ENCODE peak calls at places on chromosomes 2 and 18, in five cellular contexts. X is OCI-LY7, H is iris pigment epithelial cell, F is fibroblast of mammary gland, K is GM23338. E is an unnamed sample.

GRCh38 chr2:222301296-222301997 is 2.6 kb upstream of the PAX3 start:
- DNase-seq in H (no peak), X (no peak), K (peak), F (no peak), E (no peak)

GRCh38 chr2:187942876-187943275 is 348.8 kb upstream of the GULP1 start:
- DNase-seq in X (no peak), K (no peak), F (peak), H (no peak), E (no peak)

GRCh38 chr2:205906419-205906818 is 179.6 kb downstream of the INO80D start:
- DNase-seq in H (no peak), X (no peak), K (no peak), F (no peak), E (no peak)

GRCh38 chr2:44515416-44515815 is 153.7 kb downstream of the CAMKMT start:
- DNase-seq in X (no peak), H (peak), K (no peak), F (peak), E (no peak)

GRCh38 chr2:2727876-2728511 is 396.9 kb upstream of the MYT1L start:
- DNase-seq in X (no peak), H (no peak), K (no peak), F (no peak), E (no peak)

GRCh38 chr2:30448308-30448707 is 1.3 kb downstream of the LCLAT1 start:
- DNase-seq in F (no peak), H (no peak), K (no peak), X (no peak), E (no peak)

GRCh38 chr2:213150315-213150951 is 979 bp downstream of the IKZF2 start:
- DNase-seq in K (peak), F (peak), X (peak), H (peak), E (peak)

GRCh38 chr18:27964811-27965210 is 212.1 kb downstream of the CDH2 start:
- DNase-seq in H (peak), F (no peak), K (peak), X (no peak), E (no peak)

GRCh38 chr2:204108301-204108700 is 171.7 kb downstream of the ICOS start:
- DNase-seq in H (peak), K (peak), F (peak), X (peak), E (peak)

GRCh38 chr18:72104851-72105250 is 439.3 kb downstream of the CBLN2 start:
- DNase-seq in F (peak), K (no peak), X (no peak), H (no peak), E (no peak)